ENCODE peak calls at places on chromosomes 3 and 15, in seven cellular contexts. U is AG09309; S is AG04450; I is GM13976; T is upper lobe of left lung; K is CD4-positive, alpha-beta T cell; N is GM12878. A is an unnamed sample.

GRCh38 chr15:42140383-42141070 is 15.9 kb downstream of the PLA2G4F start:
- DNase-seq in T (peak; percentile 39), S (no peak), K (no peak), U (no peak), N (no peak), I (no peak), A (no peak)

GRCh38 chr3:161854232-161854771 is 357.7 kb downstream of the OTOL1 start:
- DNase-seq in T (no peak), I (peak; percentile 9), K (no peak), U (peak; percentile 62), N (no peak), S (peak; percentile 11), A (peak; percentile 9)

GRCh38 chr3:159148466-159148865 is 346.6 kb downstream of the MFSD1 start:
- DNase-seq in I (no peak), T (no peak), K (no peak), U (no peak), S (no peak), N (no peak), A (no peak)

GRCh38 chr3:150922611-150923010 is 17.4 kb upstream of the MINDY4B start:
- DNase-seq in T (no peak), K (no peak), S (no peak), I (no peak), U (no peak), N (no peak), A (no peak)

GRCh38 chr15:70617911-70618287 is 145.5 kb downstream of the UACA start:
- DNase-seq in U (no peak), S (no peak), K (no peak), N (no peak), T (no peak), I (no peak), A (no peak)

GRCh38 chr15:43911235-43911661 is 84.4 kb downstream of the WDR76 start:
- DNase-seq in I (no peak), U (peak; percentile 92), T (no peak), S (peak; percentile 46), N (no peak), K (no peak), A (no peak)

GRCh38 chr3:5231067-5231466 is 43.6 kb downstream of the EDEM1 start:
- DNase-seq in K (no peak), T (no peak), U (no peak), S (no peak), N (no peak), I (no peak), A (no peak)

GRCh38 chr15:80072285-80072684 is 12.8 kb downstream of the ZFAND6 start:
- DNase-seq in N (peak; percentile 83), T (no peak), U (peak; percentile 50), K (no peak), I (peak; percentile 52), S (peak; percentile 57), A (peak; percentile 45)

GRCh38 chr15:87224409-87224808 is 1032.1 kb downstream of the NTRK3 start:
- DNase-seq in S (no peak), I (no peak), K (no peak), T (no peak), N (no peak), U (no peak), A (no peak)

GRCh38 chr3:34264650-34265049 is 466.2 kb downstream of the PDCD6IP start:
- DNase-seq in K (no peak), N (no peak), U (no peak), S (no peak), I (no peak), T (no peak), A (no peak)

GRCh38 chr15:90414408-90415028 is 26.5 kb downstream of the IQGAP1 start:
- DNase-seq in K (no peak), S (no peak), T (no peak), I (no peak), N (no peak), U (no peak), A (no peak)

GRCh38 chr3:58021072-58021959 is 13.1 kb downstream of the FLNB start:
- DNase-seq in N (no peak), U (no peak), K (no peak), I (no peak), T (no peak), S (no peak), A (no peak)

GRCh38 chr3:44892689-44893088 is 18.3 kb downstream of the TGM4 start:
- DNase-seq in S (no peak), I (no peak), U (no peak), T (no peak), N (no peak), K (no peak), A (no peak)

GRCh38 chr3:55860040-55860439 is 372.9 kb upstream of the WNT5A start:
- DNase-seq in S (peak; percentile 7), I (no peak), T (no peak), N (no peak), K (no peak), U (no peak), A (no peak)

GRCh38 chr3:98561727-98562521 is 30.1 kb downstream of the GPR15 start:
- DNase-seq in I (no peak), K (no peak), S (no peak), N (no peak), U (no peak), T (no peak), A (no peak)

GRCh38 chr3:196634224-196634623 is 5.3 kb upstream of the NRROS start:
- DNase-seq in N (no peak), T (no peak), U (no peak), I (peak; percentile 56), S (no peak), K (no peak), A (peak; percentile 47)

GRCh38 chr3:49602049-49602554 is 47.8 kb downstream of the BSN start:
- DNase-seq in I (no peak), S (no peak), K (no peak), N (no peak), T (no peak), U (no peak), A (no peak)

GRCh38 chr3:123552095-123552714 is 32.6 kb downstream of the HACD2 start:
- DNase-seq in I (peak; percentile 35), T (no peak), K (no peak), S (no peak), U (no peak), N (no peak), A (peak; percentile 31)

GRCh38 chr3:58564456-58565160 is 12.6 kb downstream of the FAM107A start:
- DNase-seq in S (peak; percentile 11), K (no peak), T (no peak), N (no peak), U (peak; percentile 53), I (no peak), A (no peak)

GRCh38 chr15:31337352-31338031 is 10.9 kb downstream of the KLF13 start:
- DNase-seq in K (no peak), T (no peak), U (no peak), I (no peak), S (no peak), N (no peak), A (no peak)

GRCh38 chr15:52078876-52079700 is 33.5 kb downstream of the BCL2L10 start:
- DNase-seq in K (peak; percentile 79), T (no peak), N (no peak), U (no peak), S (no peak), I (peak; percentile 78), A (peak; percentile 68)

GRCh38 chr15:82044373-82045178 is 1.2 kb downstream of the MEX3B start:
- DNase-seq in I (peak; percentile 43), K (no peak), N (no peak), U (no peak), S (peak; percentile 42), T (peak; percentile 85), A (peak; percentile 41)

GRCh38 chr3:196332168-196332567 is 6.0 kb downstream of the TM4SF19 start:
- DNase-seq in T (no peak), I (no peak), S (no peak), N (no peak), K (no peak), U (no peak), A (no peak)

DNA sequence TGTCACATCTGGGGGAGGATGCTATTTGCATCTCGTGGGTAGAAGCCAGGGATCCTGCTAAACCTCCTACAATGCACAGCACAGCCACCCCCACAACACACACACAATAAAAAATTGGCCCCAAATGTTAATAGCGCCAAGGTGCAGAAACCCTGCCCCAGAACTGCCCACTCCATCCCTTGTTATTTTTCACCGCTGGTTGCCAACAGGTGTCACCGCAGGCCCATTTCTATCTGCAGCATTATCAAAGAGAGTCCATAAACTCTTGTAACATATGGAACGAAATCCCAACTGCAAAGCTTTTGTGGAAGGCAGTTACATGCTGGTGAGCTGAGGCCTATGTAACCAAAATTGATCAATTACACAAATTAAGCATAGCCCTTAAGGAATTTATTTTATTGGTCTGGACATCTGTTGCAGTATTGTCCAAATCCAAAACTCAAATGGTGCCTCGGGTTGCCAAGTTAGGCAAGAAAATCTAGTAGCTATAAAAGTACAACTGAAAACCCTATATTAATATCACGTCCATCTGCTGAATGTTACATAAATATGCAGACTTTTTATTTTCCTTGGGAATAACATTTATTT is 66.2 kb downstream of the SAMMSON start:
- DNase-seq in I (no peak), K (no peak), U (no peak), N (no peak), T (no peak), S (no peak), A (no peak)
- TF ChIP-seq CTCF in I (peak; percentile 23), K (no peak), U (no peak), N (peak; percentile 11), T (no peak), S (peak; percentile 8), A (no peak)

GRCh38 chr3:177823701-177824189 is 626.5 kb upstream of the TBL1XR1 start:
- DNase-seq in S (no peak), K (no peak), U (no peak), T (no peak), N (no peak), I (no peak), A (no peak)
- TF ChIP-seq CTCF in S (no peak), K (no peak), U (no peak), T (no peak), N (no peak), I (no peak), A (no peak)

GRCh38 chr3:19688767-19689166 is 245.2 kb downstream of the EFHB start:
- DNase-seq in T (no peak), I (no peak), K (no peak), U (no peak), N (no peak), S (no peak), A (no peak)
- TF ChIP-seq CTCF in T (no peak), I (peak; percentile 13), K (no peak), U (no peak), N (no peak), S (no peak), A (no peak)

DNA sequence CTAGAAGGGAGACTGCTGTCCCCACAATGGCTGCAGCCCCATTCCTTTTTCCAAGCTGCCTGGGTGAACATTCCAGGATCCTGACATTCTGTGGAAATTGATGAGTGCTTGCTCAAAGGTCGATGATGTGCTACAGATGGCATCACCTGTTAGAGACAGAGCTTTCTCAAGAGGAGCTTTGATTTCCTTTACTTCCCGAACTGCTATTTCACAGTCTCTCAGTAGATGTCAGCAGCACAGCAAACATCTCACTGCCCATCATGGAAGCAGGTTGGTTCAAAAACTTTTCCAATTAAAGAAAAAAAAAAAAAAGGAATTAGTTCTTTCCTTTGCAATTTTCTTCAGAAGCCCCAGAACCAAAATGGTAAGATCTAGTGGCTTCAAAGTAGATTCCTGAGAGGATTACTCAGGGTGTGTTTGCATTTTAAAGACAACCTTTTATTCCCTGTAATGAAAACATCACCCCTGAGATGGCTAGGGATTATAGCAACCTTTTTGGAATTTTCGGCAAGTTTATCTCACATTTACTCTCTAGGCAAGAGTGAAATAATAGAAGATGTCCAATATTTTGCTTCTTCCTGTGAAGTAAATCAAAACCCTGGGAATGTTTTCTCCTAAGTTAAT is 44.8 kb downstream of the POLR2M start:
- DNase-seq in S (peak; percentile 13), I (peak; percentile 45), U (no peak), K (no peak), T (no peak), N (no peak), A (peak; percentile 16)
- TF ChIP-seq CTCF in S (peak; percentile 65), I (peak; percentile 36), U (peak; percentile 80), K (no peak), T (peak; percentile 27), N (peak; percentile 35), A (no peak)

GRCh38 chr3:131242201-131242600 is 139.4 kb upstream of the NUDT16 start:
- DNase-seq in K (no peak), U (no peak), I (no peak), T (no peak), N (no peak), S (no peak), A (no peak)
- TF ChIP-seq CTCF in K (no peak), U (no peak), I (no peak), T (no peak), N (no peak), S (no peak), A (no peak)